ENCODE peak calls at places on chromosomes 5 and 9, in five cellular contexts. L is mammary epithelial cell; Z is heart right ventricle; X is CD4-positive, alpha-beta memory T cell; U is prostate gland. R is an unnamed sample.

GRCh38 chr9:86329649-86330048 is 24.6 kb downstream of the TUT7 start:
- DNase-seq in L (peak; percentile 12), Z (no peak), X (no peak), U (no peak), R (no peak)

GRCh38 chr5:173645437-173645807 is 29.0 kb upstream of the BOD1 start:
- DNase-seq in L (no peak), Z (no peak), X (no peak), U (no peak), R (no peak)

GRCh38 chr5:133569347-133569746 is 43.0 kb downstream of the FSTL4 start:
- DNase-seq in L (no peak), Z (no peak), X (no peak), U (peak; percentile 21), R (no peak)

GRCh38 chr5:180718810-180719453 is 20.9 kb downstream of the OR2Y1 start:
- DNase-seq in L (peak; percentile 16), Z (no peak), X (peak; percentile 35), U (peak; percentile 6), R (peak; percentile 69)

GRCh38 chr9:89940625-89941024 is 335.8 kb downstream of the GADD45G start:
- DNase-seq in L (peak; percentile 39), Z (no peak), X (no peak), U (no peak), R (no peak)

GRCh38 chr5:113038136-113038535 is 61.5 kb downstream of the DCP2 start:
- DNase-seq in L (no peak), Z (no peak), X (no peak), U (no peak), R (no peak)

GRCh38 chr5:179817071-179817840 is 3.4 kb upstream of the SQSTM1 start:
- DNase-seq in L (no peak), Z (peak; percentile 43), X (no peak), U (no peak), R (no peak)

GRCh38 chr9:136726631-136727191 is 14.3 kb downstream of the DIPK1B start:
- DNase-seq in L (peak; percentile 37), Z (no peak), X (peak; percentile 50), U (no peak), R (peak; percentile 44)

GRCh38 chr9:93200989-93201339 is 17.0 kb downstream of the WNK2 start:
- DNase-seq in L (no peak), Z (no peak), X (no peak), U (no peak), R (no peak)

GRCh38 chr5:28575368-28575767 is 1537.0 kb upstream of the CDH9 start:
- DNase-seq in L (no peak), Z (no peak), X (no peak), U (no peak), R (no peak)

GRCh38 chr5:103561670-103562069 is 919 bp downstream of the NUDT12 start:
- DNase-seq in L (peak; percentile 20), Z (no peak), X (no peak), U (no peak), R (no peak)

GRCh38 chr9:98584059-98584458 is 124.7 kb downstream of the GABBR2 start:
- DNase-seq in L (no peak), Z (no peak), X (no peak), U (no peak), R (no peak)

GRCh38 chr9:135485832-135486231 is 6.2 kb downstream of the PPP1R26 start:
- DNase-seq in L (no peak), Z (no peak), X (no peak), U (no peak), R (no peak)

GRCh38 chr5:60436518-60436917 is 263.4 kb downstream of the DEPDC1B start:
- DNase-seq in L (no peak), Z (no peak), X (no peak), U (no peak), R (no peak)

GRCh38 chr5:96823060-96823459 is 15.3 kb upstream of the ERAP1 start:
- DNase-seq in L (no peak), Z (no peak), X (peak; percentile 37), U (no peak), R (no peak)

GRCh38 chr9:110031511-110032173 is 176.3 kb downstream of the C9orf152 start:
- DNase-seq in L (peak; percentile 83), Z (no peak), X (no peak), U (no peak), R (no peak)

GRCh38 chr9:91690540-91691249 is 259.3 kb downstream of the ROR2 start:
- DNase-seq in L (no peak), Z (no peak), X (no peak), U (no peak), R (no peak)

GRCh38 chr5:109250533-109251329 is 159.0 kb downstream of the PJA2 start:
- DNase-seq in L (no peak), Z (no peak), X (no peak), U (no peak), R (no peak)

GRCh38 chr5:15901151-15901550 is 278.4 kb downstream of the MARCHF11 start:
- DNase-seq in L (no peak), Z (no peak), X (no peak), U (no peak), R (no peak)

GRCh38 chr9:85859751-85860150 is 81.2 kb upstream of the NAA35 start:
- DNase-seq in L (peak; percentile 19), Z (no peak), X (no peak), U (no peak), R (no peak)

GRCh38 chr5:172902497-172903472 is 56.4 kb upstream of the RPL26L1 start:
- DNase-seq in L (no peak), Z (peak; percentile 82), X (no peak), U (peak; percentile 49), R (no peak)

GRCh38 chr5:139982157-139982974 is 60.7 kb downstream of the NRG2 start:
- DNase-seq in L (peak; percentile 34), Z (no peak), X (no peak), U (no peak), R (no peak)

GRCh38 chr5:116492016-116492623 is 82.5 kb downstream of the SEMA6A start:
- DNase-seq in L (peak; percentile 90), Z (no peak), X (peak; percentile 13), U (no peak), R (peak; percentile 69)

GRCh38 chr5:73496984-73497457 is 1.2 kb upstream of the BTF3 start:
- DNase-seq in L (peak; percentile 73), Z (no peak), X (no peak), U (no peak), R (no peak)

GRCh38 chr9:120383611-120383998 is 196.4 kb downstream of the CDK5RAP2 start:
- DNase-seq in L (no peak), Z (no peak), X (no peak), U (no peak), R (no peak)

GRCh38 chr9:512555-513272 is 298.0 kb downstream of the DOCK8 start:
- DNase-seq in L (no peak), Z (no peak), X (no peak), U (no peak), R (no peak)

GRCh38 chr5:134503088-134503936 is 22.2 kb upstream of the JADE2 start:
- DNase-seq in L (peak; percentile 99), Z (peak; percentile 64), X (peak; percentile 36), U (no peak), R (peak; percentile 92)

GRCh38 chr9:18493361-18494015 is 19.5 kb downstream of the ADAMTSL1 start:
- DNase-seq in L (no peak), Z (no peak), X (no peak), U (no peak), R (no peak)
- H3K4me1 ChIP-seq in L (peaks cover 56% of the 10 kb centered on the region), Z (peaks cover 46% of the 10 kb centered on the region), X (no peaks in the 10 kb centered on the region), U (no peaks in the 10 kb centered on the region), R (no peaks in the 10 kb centered on the region)

GRCh38 chr5:124650960-124651662 is 95.3 kb downstream of the ZNF608 start:
- DNase-seq in L (no peak), Z (no peak), X (no peak), U (no peak), R (no peak)

GRCh38 chr5:124652892-124653441 is 93.5 kb downstream of the ZNF608 start:
- DNase-seq in L (no peak), Z (no peak), X (no peak), U (no peak), R (no peak)

GRCh38 chr5:124649548-124650501 is 96.6 kb downstream of the ZNF608 start:
- DNase-seq in L (peak; percentile 90), Z (peak; percentile 70), X (peak; percentile 83), U (no peak), R (peak; percentile 91)

GRCh38 chr5:124652514-124652819 is 94.0 kb downstream of the ZNF608 start:
- DNase-seq in L (no peak), Z (no peak), X (no peak), U (no peak), R (no peak)

GRCh38 chr5:124651663-124652513 is 94.6 kb downstream of the ZNF608 start:
- DNase-seq in L (peak; percentile 77), Z (peak; percentile 87), X (peak; percentile 5), U (peak; percentile 82), R (no peak)
- H3K4me1 ChIP-seq in L (peaks cover 54% of the 10 kb centered on the region), Z (peaks cover 81% of the 10 kb centered on the region), X (peaks cover 42% of the 10 kb centered on the region), U (peaks cover 5% of the 10 kb centered on the region), R (peaks cover 65% of the 10 kb centered on the region)

GRCh38 chr9:95030344-95030743 is 287.2 kb downstream of the FANCC start:
- DNase-seq in L (no peak), Z (no peak), X (no peak), U (no peak), R (no peak)

GRCh38 chr9:95029251-95029650 is 288.3 kb downstream of the FANCC start:
- DNase-seq in L (no peak), Z (no peak), X (no peak), U (no peak), R (no peak)

GRCh38 chr9:95030920-95031662 is 286.4 kb downstream of the FANCC start:
- DNase-seq in L (no peak), Z (no peak), X (no peak), U (no peak), R (no peak)

GRCh38 chr9:95028855-95029219 is 288.7 kb downstream of the FANCC start:
- DNase-seq in L (no peak), Z (no peak), X (no peak), U (no peak), R (no peak)

DNA sequence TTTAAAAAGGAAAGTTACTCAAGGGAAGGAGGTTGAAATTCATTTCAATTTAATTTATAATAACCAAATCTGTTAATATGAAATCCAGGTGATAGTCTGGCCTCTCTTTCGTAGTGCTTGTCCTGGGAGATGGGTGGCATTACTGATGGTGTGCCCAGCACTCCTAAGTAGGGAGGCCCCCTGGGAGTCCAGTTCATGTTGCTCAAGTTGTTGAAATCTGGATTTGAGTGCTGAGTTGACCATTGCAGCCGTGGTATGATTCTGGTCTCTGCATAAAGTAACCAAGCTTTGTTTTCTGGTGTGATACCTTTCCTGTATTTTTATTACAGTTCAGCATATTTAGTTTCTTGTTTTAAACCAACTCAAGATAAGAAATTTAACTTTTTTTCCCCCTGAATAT is 287.8 kb downstream of the FANCC start:
- DNase-seq in L (no peak), Z (no peak), X (no peak), U (no peak), R (no peak)
- H3K4me1 ChIP-seq in L (peaks cover 16% of the 10 kb centered on the region), Z (peaks cover 100% of the 10 kb centered on the region), X (no peaks in the 10 kb centered on the region), U (peaks cover 14% of the 10 kb centered on the region), R (no peaks in the 10 kb centered on the region)

DNA sequence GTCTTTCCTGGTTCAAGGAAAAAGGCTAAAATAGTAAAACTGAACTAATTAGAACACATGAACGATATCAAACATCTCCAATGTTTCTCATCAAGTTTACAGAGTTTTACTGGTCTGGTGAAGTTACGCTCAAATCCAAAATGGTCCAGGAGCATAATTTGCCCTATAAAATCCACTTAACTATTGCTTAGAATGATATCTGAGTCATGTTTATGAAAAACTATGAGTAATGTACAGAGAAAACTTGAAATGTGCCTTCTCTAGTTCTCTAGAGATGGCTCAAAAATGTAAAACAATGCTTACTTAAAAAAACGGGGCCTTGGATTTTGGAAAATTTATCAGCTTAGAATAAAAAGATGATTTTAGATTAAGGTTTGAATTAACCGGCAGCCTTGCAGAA is 108.1 kb downstream of the FBXW11 start:
- DNase-seq in L (no peak), Z (no peak), X (no peak), U (no peak), R (no peak)
- H3K4me1 ChIP-seq in L (no peaks in the 10 kb centered on the region), Z (peaks cover 29% of the 10 kb centered on the region), X (no peaks in the 10 kb centered on the region), U (no peaks in the 10 kb centered on the region), R (no peaks in the 10 kb centered on the region)